ENCODE peak calls at places on chromosomes 4 and X, in nine cellular contexts. One of them, this sample, is unnamed. For H3K36me3, the result is how much of the 10 kb centered on the place peaks cover.

GRCh38 chr4:8506373-8507250 is 66.0 kb downstream of the TRMT44 start:
- DNase-seq in cardiac muscle cell: no peak
- DNase-seq in heart left ventricle: peak
- DNase-seq in psoas muscle: no peak
- DNase-seq in mucosa of descending colon: no peak
- DNase-seq in lower lobe of right lung: no peak
- DNase-seq in body of pancreas: peak
- DNase-seq in HCT116: no peak
- DNase-seq in OCI-LY7: no peak
- DNase-seq in this sample: no peak

GRCh38 chr4:985123-985830 is 1.6 kb upstream of the IDUA start:
- DNase-seq in cardiac muscle cell: peak
- DNase-seq in heart left ventricle: peak
- DNase-seq in psoas muscle: peak
- DNase-seq in mucosa of descending colon: peak
- DNase-seq in lower lobe of right lung: peak
- DNase-seq in body of pancreas: peak
- DNase-seq in HCT116: no peak
- DNase-seq in OCI-LY7: no peak
- DNase-seq in this sample: no peak

GRCh38 chr4:30172416-30172815 is 547.8 kb upstream of the PCDH7 start:
- DNase-seq in cardiac muscle cell: no peak
- DNase-seq in heart left ventricle: no peak
- DNase-seq in psoas muscle: no peak
- DNase-seq in mucosa of descending colon: no peak
- DNase-seq in lower lobe of right lung: no peak
- DNase-seq in body of pancreas: no peak
- DNase-seq in HCT116: no peak
- DNase-seq in OCI-LY7: no peak
- DNase-seq in this sample: no peak

GRCh38 chr4:38092701-38093100 is 132.5 kb downstream of the PTTG2 start:
- DNase-seq in cardiac muscle cell: no peak
- DNase-seq in heart left ventricle: no peak
- DNase-seq in psoas muscle: no peak
- DNase-seq in mucosa of descending colon: no peak
- DNase-seq in lower lobe of right lung: no peak
- DNase-seq in body of pancreas: no peak
- DNase-seq in HCT116: no peak
- DNase-seq in OCI-LY7: no peak
- DNase-seq in this sample: no peak

GRCh38 chr4:80173841-80174240 is 23.5 kb upstream of the PRDM8 start:
- DNase-seq in cardiac muscle cell: no peak
- DNase-seq in heart left ventricle: no peak
- DNase-seq in psoas muscle: no peak
- DNase-seq in mucosa of descending colon: no peak
- DNase-seq in lower lobe of right lung: no peak
- DNase-seq in body of pancreas: no peak
- DNase-seq in HCT116: no peak
- DNase-seq in OCI-LY7: no peak
- DNase-seq in this sample: no peak

GRCh38 chr4:3720461-3720860 is 45.7 kb upstream of the ADRA2C start:
- DNase-seq in cardiac muscle cell: no peak
- DNase-seq in heart left ventricle: no peak
- DNase-seq in psoas muscle: no peak
- DNase-seq in mucosa of descending colon: no peak
- DNase-seq in lower lobe of right lung: no peak
- DNase-seq in body of pancreas: no peak
- DNase-seq in HCT116: no peak
- DNase-seq in OCI-LY7: no peak
- DNase-seq in this sample: no peak

GRCh38 chr4:63396269-63396668 is 1013.0 kb downstream of the TECRL start:
- DNase-seq in cardiac muscle cell: no peak
- DNase-seq in heart left ventricle: no peak
- DNase-seq in psoas muscle: no peak
- DNase-seq in mucosa of descending colon: peak
- DNase-seq in lower lobe of right lung: no peak
- DNase-seq in body of pancreas: no peak
- DNase-seq in HCT116: no peak
- DNase-seq in OCI-LY7: no peak
- DNase-seq in this sample: no peak

GRCh38 chrX:84611843-84612636 is 109.8 kb upstream of the HDX start:
- DNase-seq in cardiac muscle cell: no peak
- DNase-seq in heart left ventricle: no peak
- DNase-seq in psoas muscle: no peak
- DNase-seq in mucosa of descending colon: no peak
- DNase-seq in lower lobe of right lung: no peak
- DNase-seq in body of pancreas: no peak
- DNase-seq in HCT116: no peak
- DNase-seq in OCI-LY7: no peak
- DNase-seq in this sample: no peak

GRCh38 chr4:27123769-27124124 is 263.1 kb downstream of the STIM2 start:
- DNase-seq in cardiac muscle cell: no peak
- DNase-seq in heart left ventricle: no peak
- DNase-seq in psoas muscle: no peak
- DNase-seq in mucosa of descending colon: no peak
- DNase-seq in lower lobe of right lung: no peak
- DNase-seq in body of pancreas: no peak
- DNase-seq in HCT116: no peak
- DNase-seq in OCI-LY7: no peak
- DNase-seq in this sample: no peak

GRCh38 chr4:91233164-91233563 is 1070.6 kb upstream of the GRID2 start:
- DNase-seq in cardiac muscle cell: no peak
- DNase-seq in heart left ventricle: no peak
- DNase-seq in psoas muscle: no peak
- DNase-seq in mucosa of descending colon: no peak
- DNase-seq in lower lobe of right lung: no peak
- DNase-seq in body of pancreas: no peak
- DNase-seq in HCT116: no peak
- DNase-seq in OCI-LY7: no peak
- DNase-seq in this sample: no peak

GRCh38 chr4:177351611-177352010 is 41.9 kb downstream of the NEIL3 start:
- DNase-seq in cardiac muscle cell: no peak
- DNase-seq in heart left ventricle: no peak
- DNase-seq in psoas muscle: no peak
- DNase-seq in mucosa of descending colon: no peak
- DNase-seq in lower lobe of right lung: no peak
- DNase-seq in body of pancreas: no peak
- DNase-seq in HCT116: no peak
- DNase-seq in OCI-LY7: no peak
- DNase-seq in this sample: no peak

GRCh38 chrX:12580548-12580947 is 210.7 kb upstream of the PRPS2 start:
- DNase-seq in cardiac muscle cell: no peak
- DNase-seq in heart left ventricle: no peak
- DNase-seq in psoas muscle: no peak
- DNase-seq in mucosa of descending colon: no peak
- DNase-seq in lower lobe of right lung: no peak
- DNase-seq in body of pancreas: no peak
- DNase-seq in HCT116: no peak
- DNase-seq in OCI-LY7: no peak
- DNase-seq in this sample: no peak

GRCh38 chr4:88859191-88859812 is 161.7 kb upstream of the NAP1L5 start:
- DNase-seq in cardiac muscle cell: no peak
- DNase-seq in heart left ventricle: no peak
- DNase-seq in psoas muscle: no peak
- DNase-seq in mucosa of descending colon: no peak
- DNase-seq in lower lobe of right lung: no peak
- DNase-seq in body of pancreas: no peak
- DNase-seq in HCT116: no peak
- DNase-seq in OCI-LY7: no peak
- DNase-seq in this sample: no peak

GRCh38 chr4:98377626-98378025 is 116.4 kb downstream of the RAP1GDS1 start:
- DNase-seq in cardiac muscle cell: no peak
- DNase-seq in heart left ventricle: no peak
- DNase-seq in psoas muscle: no peak
- DNase-seq in mucosa of descending colon: no peak
- DNase-seq in lower lobe of right lung: no peak
- DNase-seq in body of pancreas: no peak
- DNase-seq in HCT116: no peak
- DNase-seq in OCI-LY7: no peak
- DNase-seq in this sample: no peak

GRCh38 chrX:54675762-54676161 is 122.3 kb downstream of the ITIH6 start:
- DNase-seq in cardiac muscle cell: no peak
- DNase-seq in heart left ventricle: no peak
- DNase-seq in psoas muscle: no peak
- DNase-seq in mucosa of descending colon: no peak
- DNase-seq in lower lobe of right lung: no peak
- DNase-seq in body of pancreas: no peak
- DNase-seq in HCT116: no peak
- DNase-seq in OCI-LY7: no peak
- DNase-seq in this sample: no peak

DNA sequence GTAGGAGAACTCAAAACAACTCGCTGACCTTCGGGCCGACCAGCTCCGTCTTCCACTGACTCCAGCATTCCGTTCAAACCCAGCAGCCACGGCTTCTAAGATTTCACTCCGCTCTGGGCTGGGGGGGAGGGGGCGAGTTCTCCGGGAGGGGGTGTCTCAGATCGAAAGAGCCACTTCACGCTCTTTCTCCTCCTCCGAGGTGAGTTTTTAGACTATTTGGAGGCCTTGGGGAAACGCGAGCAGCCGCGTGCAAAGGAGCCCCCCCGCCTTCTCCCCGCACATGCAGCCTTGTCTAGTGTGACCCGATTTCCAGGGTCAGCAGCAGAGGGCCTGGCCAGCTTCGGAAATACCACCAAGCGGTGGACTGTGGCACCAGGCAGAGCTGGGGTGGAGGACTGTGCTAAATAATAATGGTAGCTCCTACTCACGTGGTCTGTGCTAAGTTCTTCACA is 79.2 kb upstream of the BCOR start:
- DNase-seq in cardiac muscle cell: peak
- DNase-seq in heart left ventricle: no peak
- DNase-seq in psoas muscle: peak
- DNase-seq in mucosa of descending colon: peak
- DNase-seq in lower lobe of right lung: peak
- DNase-seq in body of pancreas: peak
- DNase-seq in HCT116: no peak
- DNase-seq in OCI-LY7: no peak
- DNase-seq in this sample: no peak
- H3K4me3 ChIP-seq in cardiac muscle cell: peak
- H3K4me3 ChIP-seq in heart left ventricle: peak
- H3K4me3 ChIP-seq in psoas muscle: peak
- H3K4me3 ChIP-seq in mucosa of descending colon: no peak
- H3K4me3 ChIP-seq in lower lobe of right lung: peak
- H3K4me3 ChIP-seq in body of pancreas: peak
- H3K4me3 ChIP-seq in HCT116: peak
- H3K4me3 ChIP-seq in OCI-LY7: peak
- H3K4me3 ChIP-seq in this sample: peak

GRCh38 chr4:143773998-143774898 is 73.8 kb upstream of the FREM3 start:
- DNase-seq in cardiac muscle cell: peak
- DNase-seq in heart left ventricle: no peak
- DNase-seq in psoas muscle: no peak
- DNase-seq in mucosa of descending colon: no peak
- DNase-seq in lower lobe of right lung: peak
- DNase-seq in body of pancreas: peak
- DNase-seq in HCT116: peak
- DNase-seq in OCI-LY7: peak
- DNase-seq in this sample: peak
- TF ChIP-seq CTCF in cardiac muscle cell: peak
- TF ChIP-seq CTCF in heart left ventricle: peak
- TF ChIP-seq CTCF in psoas muscle: peak
- TF ChIP-seq CTCF in mucosa of descending colon: peak
- TF ChIP-seq CTCF in lower lobe of right lung: peak
- TF ChIP-seq CTCF in body of pancreas: peak
- TF ChIP-seq CTCF in HCT116: peak
- TF ChIP-seq CTCF in OCI-LY7: peak
- TF ChIP-seq CTCF in this sample: peak

GRCh38 chr4:168907119-168907698 is 102.8 kb downstream of the CBR4 start:
- DNase-seq in cardiac muscle cell: no peak
- DNase-seq in heart left ventricle: no peak
- DNase-seq in psoas muscle: no peak
- DNase-seq in mucosa of descending colon: no peak
- DNase-seq in lower lobe of right lung: no peak
- DNase-seq in body of pancreas: no peak
- DNase-seq in HCT116: no peak
- DNase-seq in OCI-LY7: no peak
- DNase-seq in this sample: no peak
- H3K36me3 ChIP-seq in cardiac muscle cell: half or more
- H3K36me3 ChIP-seq in heart left ventricle: half or more
- H3K36me3 ChIP-seq in psoas muscle: under half
- H3K36me3 ChIP-seq in mucosa of descending colon: under half
- H3K36me3 ChIP-seq in lower lobe of right lung: under half
- H3K36me3 ChIP-seq in body of pancreas: under half
- H3K36me3 ChIP-seq in HCT116: under half
- H3K36me3 ChIP-seq in OCI-LY7: under half
- H3K36me3 ChIP-seq in this sample: under half

GRCh38 chr4:2436761-2437474 is 18.2 kb downstream of the CFAP99 start:
- DNase-seq in cardiac muscle cell: no peak
- DNase-seq in heart left ventricle: no peak
- DNase-seq in psoas muscle: no peak
- DNase-seq in mucosa of descending colon: no peak
- DNase-seq in lower lobe of right lung: no peak
- DNase-seq in body of pancreas: no peak
- DNase-seq in HCT116: no peak
- DNase-seq in OCI-LY7: no peak
- DNase-seq in this sample: no peak

GRCh38 chr4:2436301-2436700 is 17.5 kb downstream of the CFAP99 start:
- DNase-seq in cardiac muscle cell: no peak
- DNase-seq in heart left ventricle: no peak
- DNase-seq in psoas muscle: no peak
- DNase-seq in mucosa of descending colon: no peak
- DNase-seq in lower lobe of right lung: no peak
- DNase-seq in body of pancreas: no peak
- DNase-seq in HCT116: no peak
- DNase-seq in OCI-LY7: no peak
- DNase-seq in this sample: no peak

GRCh38 chr4:2438822-2439718 is 20.3 kb downstream of the CFAP99 start:
- DNase-seq in cardiac muscle cell: no peak
- DNase-seq in heart left ventricle: no peak
- DNase-seq in psoas muscle: no peak
- DNase-seq in mucosa of descending colon: peak
- DNase-seq in lower lobe of right lung: no peak
- DNase-seq in body of pancreas: no peak
- DNase-seq in HCT116: no peak
- DNase-seq in OCI-LY7: no peak
- DNase-seq in this sample: no peak

GRCh38 chr4:2434420-2434819 is 15.7 kb downstream of the CFAP99 start:
- DNase-seq in cardiac muscle cell: no peak
- DNase-seq in heart left ventricle: no peak
- DNase-seq in psoas muscle: no peak
- DNase-seq in mucosa of descending colon: no peak
- DNase-seq in lower lobe of right lung: no peak
- DNase-seq in body of pancreas: no peak
- DNase-seq in HCT116: no peak
- DNase-seq in OCI-LY7: no peak
- DNase-seq in this sample: no peak

DNA sequence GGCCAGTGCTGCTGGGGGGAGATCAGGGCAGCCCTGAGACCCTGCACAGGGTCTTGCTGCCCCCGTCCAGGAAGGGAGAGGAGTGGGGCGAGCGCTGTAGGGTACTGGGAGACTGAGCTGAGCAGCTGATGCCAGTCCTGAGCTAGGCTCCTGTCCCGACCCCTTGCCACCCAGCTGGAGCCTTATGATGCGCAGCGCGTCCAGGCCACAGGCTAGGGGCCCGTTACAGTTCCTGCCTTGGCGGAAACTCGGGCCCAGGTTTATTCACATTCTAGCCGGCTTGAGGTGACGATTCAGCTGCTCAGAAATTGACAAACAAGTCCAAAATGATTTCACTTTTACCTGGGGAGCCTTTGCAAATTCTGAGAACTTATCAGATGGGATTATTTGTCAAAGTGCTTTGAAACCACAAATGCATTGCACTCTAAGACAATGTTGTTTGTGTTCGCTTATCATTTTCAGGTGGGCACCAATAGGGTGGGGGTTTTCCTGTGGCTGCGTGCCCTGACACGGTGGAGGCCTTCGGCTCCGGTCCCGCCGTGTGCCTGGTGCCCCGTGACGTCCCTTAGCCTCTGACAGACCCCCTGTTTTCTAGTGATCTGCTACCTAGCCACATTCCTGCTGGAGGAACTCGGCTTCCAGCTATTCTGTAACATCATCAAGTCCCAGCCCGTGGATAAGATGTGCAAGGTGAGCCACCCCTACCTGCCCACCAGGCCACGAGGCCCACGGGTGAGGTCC is 18.9 kb downstream of the CFAP99 start:
- DNase-seq in cardiac muscle cell: no peak
- DNase-seq in heart left ventricle: no peak
- DNase-seq in psoas muscle: no peak
- DNase-seq in mucosa of descending colon: no peak
- DNase-seq in lower lobe of right lung: no peak
- DNase-seq in body of pancreas: no peak
- DNase-seq in HCT116: no peak
- DNase-seq in OCI-LY7: no peak
- DNase-seq in this sample: no peak
- H3K4me3 ChIP-seq in cardiac muscle cell: no peak
- H3K4me3 ChIP-seq in heart left ventricle: no peak
- H3K4me3 ChIP-seq in psoas muscle: no peak
- H3K4me3 ChIP-seq in mucosa of descending colon: no peak
- H3K4me3 ChIP-seq in lower lobe of right lung: no peak
- H3K4me3 ChIP-seq in body of pancreas: no peak
- H3K4me3 ChIP-seq in HCT116: no peak
- H3K4me3 ChIP-seq in OCI-LY7: no peak
- H3K4me3 ChIP-seq in this sample: no peak

This sample was measured in kidney epithelial cell.